ENCODE peak calls at places on chromosomes 16 and 17, in nine cellular contexts. P, V, I, Z, U, G, O, T and B are unnamed samples.

GRCh38 chr17:35187481-35187880 is 6.7 kb downstream of the SLC35G3 start:
- DNase-seq in T (no peak), V (no peak), P (no peak), Z (no peak), G (no peak), U (no peak), I (no peak), O (no peak), B (no peak)

GRCh38 chr16:12551946-12552345 is 251.7 kb downstream of the CPPED1 start:
- DNase-seq in T (no peak), O (no peak), V (no peak), U (no peak), P (no peak), G (no peak), I (no peak), Z (no peak), B (no peak)

GRCh38 chr16:21599994-21600773 is 807 bp downstream of the METTL9 start:
- DNase-seq in V (peak; percentile 49), I (no peak), P (peak; percentile 25), U (peak; percentile 42), Z (no peak), O (no peak), G (no peak), T (no peak), B (peak; percentile 47)

GRCh38 chr17:77833769-77834168 is 124.7 kb upstream of the TNRC6C start:
- DNase-seq in V (no peak), I (no peak), U (no peak), P (no peak), Z (no peak), T (no peak), O (no peak), G (no peak), B (no peak)

GRCh38 chr16:58464047-58464915 is 35.7 kb upstream of the NDRG4 start:
- DNase-seq in V (no peak), Z (peak; percentile 43), P (no peak), O (peak; percentile 86), I (no peak), U (no peak), T (no peak), G (no peak), B (no peak)

GRCh38 chr17:72358465-72358864 is 237.6 kb downstream of the SOX9 start:
- DNase-seq in Z (no peak), U (peak; percentile 90), O (no peak), V (no peak), I (no peak), P (no peak), T (no peak), G (no peak), B (no peak)

GRCh38 chr16:2840914-2841313 is 10.8 kb downstream of the ZG16B start:
- DNase-seq in I (no peak), Z (no peak), V (no peak), T (no peak), O (peak; percentile 31), G (no peak), U (no peak), P (no peak), B (no peak)

GRCh38 chr17:41367426-41368075 is 2.1 kb downstream of the KRT33B start:
- DNase-seq in U (peak; percentile 93), G (no peak), I (no peak), P (no peak), O (no peak), V (no peak), T (no peak), Z (no peak), B (no peak)

GRCh38 chr17:82400830-82401229 is 17.3 kb upstream of the HEXD start:
- DNase-seq in O (peak; percentile 49), I (peak; percentile 47), U (no peak), T (no peak), Z (no peak), P (peak; percentile 51), V (peak; percentile 94), G (no peak), B (no peak)

GRCh38 chr16:5928476-5929055 is 831.0 kb upstream of the EEF2KMT start:
- DNase-seq in G (no peak), I (no peak), Z (no peak), O (peak; percentile 56), V (no peak), T (no peak), U (no peak), P (no peak), B (no peak)

GRCh38 chr16:1424028-1424427 is 3.5 kb upstream of the UQCC4 start:
- DNase-seq in I (no peak), U (no peak), O (no peak), T (no peak), G (no peak), V (no peak), Z (no peak), P (no peak), B (no peak)

GRCh38 chr16:50668368-50669008 is 12.6 kb downstream of the SNX20 start:
- DNase-seq in G (no peak), Z (peak; percentile 32), P (no peak), T (no peak), U (no peak), I (no peak), V (no peak), O (no peak), B (no peak)

GRCh38 chr16:72409428-72409827 is 237.5 kb upstream of the PMFBP1 start:
- DNase-seq in T (no peak), P (no peak), G (no peak), U (no peak), I (no peak), Z (no peak), V (no peak), O (no peak), B (no peak)